ENCODE peak calls at places on chromosomes 7 and 10, in four cellular contexts. One of them, this sample, is unnamed.
A peak's percentile ranks its signal among the peaks of the same experiment; 100 is the strongest.

GRCh38 chr7:48421357-48421756 is 250.1 kb downstream of the ABCA13 start:
- DNase-seq in suprapubic skin: no peak
- DNase-seq in spleen: no peak
- DNase-seq in A549: no peak
- DNase-seq in this sample: no peak

GRCh38 chr7:127251458-127252379 is 1.0 kb downstream of the GRM8 start:
- DNase-seq in suprapubic skin: no peak
- DNase-seq in A549: peak; percentile 15
- DNase-seq in spleen: peak; percentile 70
- DNase-seq in this sample: no peak

GRCh38 chr7:70349819-70350218 is 751.5 kb downstream of the AUTS2 start:
- DNase-seq in A549: no peak
- DNase-seq in spleen: no peak
- DNase-seq in suprapubic skin: no peak
- DNase-seq in this sample: no peak

GRCh38 chr7:38292442-38292841 is 19.0 kb upstream of the TARP start:
- DNase-seq in suprapubic skin: no peak
- DNase-seq in spleen: no peak
- DNase-seq in A549: no peak
- DNase-seq in this sample: no peak

GRCh38 chr7:52079726-52080125 is 763.1 kb upstream of the COBL start:
- DNase-seq in A549: no peak
- DNase-seq in suprapubic skin: no peak
- DNase-seq in spleen: no peak
- DNase-seq in this sample: no peak

GRCh38 chr10:61835909-61836232 is 65.6 kb upstream of the ARID5B start:
- DNase-seq in suprapubic skin: no peak
- DNase-seq in A549: no peak
- DNase-seq in spleen: no peak
- DNase-seq in this sample: no peak

GRCh38 chr10:33927347-33927746 is 592.9 kb upstream of the NRP1 start:
- DNase-seq in spleen: no peak
- DNase-seq in A549: no peak
- DNase-seq in suprapubic skin: peak; percentile 59
- DNase-seq in this sample: peak; percentile 70

GRCh38 chr7:149819961-149820340 is 18.2 kb upstream of the ZNF862 start:
- DNase-seq in suprapubic skin: no peak
- DNase-seq in spleen: no peak
- DNase-seq in A549: no peak
- DNase-seq in this sample: no peak

GRCh38 chr7:134845461-134845860 is 66.0 kb downstream of the CALD1 start:
- DNase-seq in spleen: no peak
- DNase-seq in suprapubic skin: no peak
- DNase-seq in A549: peak; percentile 18
- DNase-seq in this sample: no peak

GRCh38 chr7:4641667-4642467 is 40.2 kb upstream of the FOXK1 start:
- DNase-seq in suprapubic skin: peak; percentile 96
- DNase-seq in A549: peak; percentile 73
- DNase-seq in spleen: peak; percentile 98
- DNase-seq in this sample: peak; percentile 94
- TF ChIP-seq CTCF in suprapubic skin: peak; percentile 63
- TF ChIP-seq CTCF in A549: peak; percentile 65
- TF ChIP-seq CTCF in spleen: peak; percentile 57
- TF ChIP-seq CTCF in this sample: no peak

DNA sequence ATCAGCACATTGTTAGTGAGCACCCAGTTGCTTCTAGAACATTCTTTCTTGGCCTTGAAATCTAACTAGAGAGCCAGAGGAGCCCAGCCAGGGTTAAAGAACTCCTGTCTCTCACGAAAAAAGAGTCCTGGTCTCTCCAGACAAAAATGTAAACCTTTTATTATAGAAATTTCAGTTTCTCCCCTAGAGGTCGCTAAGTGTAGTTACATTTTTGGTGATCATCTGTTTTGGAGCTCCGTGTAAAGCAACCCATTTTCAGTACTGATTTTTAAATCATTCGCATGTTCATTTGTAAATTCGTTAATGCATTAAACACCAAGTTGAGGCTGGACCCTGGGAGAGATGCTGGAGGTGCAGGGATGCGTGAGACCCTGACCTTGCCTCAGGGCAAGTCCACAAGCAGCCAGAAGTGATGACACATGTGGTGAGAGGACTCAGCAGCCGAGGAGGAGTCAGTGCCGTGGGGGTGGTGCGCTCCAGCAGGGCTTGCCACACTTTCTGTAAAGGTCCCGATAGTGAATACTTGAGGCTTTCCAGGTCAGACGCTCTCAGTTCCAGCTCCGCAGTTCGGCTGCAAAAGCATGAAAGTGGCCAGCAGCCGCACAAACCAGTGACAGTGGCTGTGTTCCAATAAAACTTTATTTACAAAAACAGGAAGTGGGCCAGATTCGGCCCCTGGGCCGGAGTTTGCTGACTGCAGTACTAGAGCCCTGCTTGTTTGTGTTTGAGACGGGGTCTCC is 578.6 kb upstream of the FOXK1 start:
- DNase-seq in suprapubic skin: no peak
- DNase-seq in A549: peak; percentile 59
- DNase-seq in spleen: peak; percentile 71
- DNase-seq in this sample: no peak
- TF ChIP-seq POLR2A in suprapubic skin: no peak
- TF ChIP-seq POLR2A in A549: no peak
- TF ChIP-seq POLR2A in spleen: no peak
- TF ChIP-seq POLR2A in this sample: no peak

GRCh38 chr7:128341733-128342132 is 2.0 kb downstream of the RBM28 start:
- DNase-seq in suprapubic skin: no peak
- DNase-seq in A549: no peak
- DNase-seq in spleen: no peak
- DNase-seq in this sample: no peak
- H3K4me3 ChIP-seq in suprapubic skin: no peak overlapping the region
- H3K4me3 ChIP-seq in A549: no peak overlapping the region
- H3K4me3 ChIP-seq in spleen: no peak overlapping the region
- H3K4me3 ChIP-seq in this sample: no peak overlapping the region

GRCh38 chr7:140004672-140005071 is 58.1 kb downstream of the PARP12 start:
- DNase-seq in spleen: peak; percentile 62
- DNase-seq in A549: no peak
- DNase-seq in suprapubic skin: no peak
- DNase-seq in this sample: no peak

GRCh38 chr7:140006600-140006999 is 56.2 kb downstream of the PARP12 start:
- DNase-seq in suprapubic skin: no peak
- DNase-seq in spleen: peak; percentile 23
- DNase-seq in A549: no peak
- DNase-seq in this sample: no peak

GRCh38 chr7:140005341-140005740 is 57.4 kb downstream of the PARP12 start:
- DNase-seq in A549: no peak
- DNase-seq in suprapubic skin: no peak
- DNase-seq in spleen: peak; percentile 18
- DNase-seq in this sample: no peak

GRCh38 chr7:140007051-140007690 is 55.6 kb downstream of the PARP12 start:
- DNase-seq in suprapubic skin: no peak
- DNase-seq in spleen: peak; percentile 44
- DNase-seq in A549: no peak
- DNase-seq in this sample: no peak

DNA sequence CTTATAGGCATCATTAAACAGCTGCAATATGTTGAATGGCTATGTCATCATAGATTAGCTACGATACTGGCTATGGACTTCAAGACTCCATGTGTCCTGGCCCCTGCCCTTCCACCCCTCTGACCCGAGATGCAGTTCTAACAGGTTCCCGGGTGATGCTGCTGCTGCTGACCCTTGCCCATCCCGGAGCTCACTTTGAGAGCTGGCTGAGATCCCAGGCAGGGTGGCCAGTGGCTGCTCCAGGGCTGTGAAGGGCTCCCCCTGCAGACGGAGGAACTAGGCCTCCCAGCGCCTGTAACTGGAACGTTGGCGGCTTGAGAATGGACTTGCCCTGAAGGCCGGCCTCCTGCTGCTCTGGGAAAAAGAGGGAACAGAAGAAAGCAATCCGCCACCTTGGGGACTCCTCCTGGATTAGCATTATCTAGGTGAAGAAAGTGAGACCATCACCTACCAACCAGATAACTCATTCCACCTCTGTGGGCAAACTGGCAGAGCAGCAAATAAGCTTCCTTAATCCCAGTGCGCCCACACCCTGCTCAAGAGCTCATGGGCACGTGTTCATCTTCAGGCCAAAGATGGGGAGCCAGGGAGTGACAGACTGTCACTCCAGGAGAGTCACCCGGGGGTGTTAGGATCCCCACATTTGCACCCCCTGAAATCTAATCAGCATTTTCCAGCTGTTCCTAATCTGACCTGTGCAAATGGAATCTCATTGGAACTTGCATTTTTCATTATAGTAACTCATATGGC is 56.8 kb downstream of the PARP12 start:
- DNase-seq in suprapubic skin: no peak
- DNase-seq in spleen: peak; percentile 54
- DNase-seq in A549: peak; percentile 79
- DNase-seq in this sample: no peak
- TF ChIP-seq CTCF in suprapubic skin: no peak
- TF ChIP-seq CTCF in spleen: no peak
- TF ChIP-seq CTCF in A549: peak; percentile 46
- TF ChIP-seq CTCF in this sample: no peak

GRCh38 chr10:9172276-9172675 is 1117.8 kb downstream of the GATA3 start:
- DNase-seq in spleen: no peak
- DNase-seq in A549: no peak
- DNase-seq in suprapubic skin: no peak
- DNase-seq in this sample: no peak
- TF ChIP-seq POLR2A in spleen: no peak
- TF ChIP-seq POLR2A in A549: no peak
- TF ChIP-seq POLR2A in suprapubic skin: no peak
- TF ChIP-seq POLR2A in this sample: no peak

DNA sequence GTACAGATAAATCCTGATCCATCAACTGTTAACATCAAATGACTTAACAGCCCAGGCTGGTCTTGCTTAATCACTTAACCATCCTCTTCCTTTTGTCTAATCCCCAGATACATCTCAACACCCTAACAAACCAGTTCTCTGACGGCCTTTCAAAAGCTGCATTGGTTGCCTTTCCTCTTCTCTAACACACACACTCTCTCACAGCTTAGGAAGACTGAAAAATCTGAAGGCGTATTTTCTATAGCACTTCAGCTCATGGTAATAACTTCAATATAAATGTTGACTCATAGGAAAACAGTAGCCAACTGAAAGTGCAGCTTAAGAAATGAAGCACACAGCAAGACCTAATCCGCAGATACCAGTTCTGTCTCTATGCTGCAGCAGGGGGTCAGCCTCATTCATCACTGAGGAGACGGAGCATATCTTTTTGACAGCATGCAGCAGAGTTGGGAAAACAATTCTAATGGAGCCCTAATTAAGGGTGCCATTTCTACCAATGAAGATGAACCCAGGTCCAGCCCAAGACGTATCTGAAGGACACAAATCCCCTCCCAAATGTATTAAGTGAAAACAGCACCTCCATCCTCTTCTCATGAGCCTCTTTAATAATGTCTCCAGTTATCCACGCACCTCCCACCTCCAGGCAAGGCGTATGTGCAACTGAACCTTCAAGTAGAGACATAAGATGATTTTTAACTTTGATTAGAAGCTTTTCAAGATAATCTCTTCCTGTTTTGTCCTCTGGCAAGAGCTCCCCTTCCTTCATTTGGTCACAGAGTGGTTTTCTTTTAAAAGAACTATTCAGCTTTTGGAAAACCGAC is 211.7 kb upstream of the NFE2L3 start:
- DNase-seq in A549: no peak
- DNase-seq in suprapubic skin: no peak
- DNase-seq in spleen: no peak
- DNase-seq in this sample: no peak
- H3K4me3 ChIP-seq in A549: no peak overlapping the region
- H3K4me3 ChIP-seq in suprapubic skin: peak overlapping the region; percentile 25
- H3K4me3 ChIP-seq in spleen: no peak overlapping the region
- H3K4me3 ChIP-seq in this sample: no peak overlapping the region

GRCh38 chr7:963236-964078 is 9.0 kb upstream of the ADAP1 start:
- DNase-seq in A549: no peak
- DNase-seq in suprapubic skin: peak; percentile 64
- DNase-seq in spleen: peak; percentile 76
- DNase-seq in this sample: peak; percentile 83
- TF ChIP-seq CTCF in A549: no peak
- TF ChIP-seq CTCF in suprapubic skin: no peak
- TF ChIP-seq CTCF in spleen: no peak
- TF ChIP-seq CTCF in this sample: no peak

DNA sequence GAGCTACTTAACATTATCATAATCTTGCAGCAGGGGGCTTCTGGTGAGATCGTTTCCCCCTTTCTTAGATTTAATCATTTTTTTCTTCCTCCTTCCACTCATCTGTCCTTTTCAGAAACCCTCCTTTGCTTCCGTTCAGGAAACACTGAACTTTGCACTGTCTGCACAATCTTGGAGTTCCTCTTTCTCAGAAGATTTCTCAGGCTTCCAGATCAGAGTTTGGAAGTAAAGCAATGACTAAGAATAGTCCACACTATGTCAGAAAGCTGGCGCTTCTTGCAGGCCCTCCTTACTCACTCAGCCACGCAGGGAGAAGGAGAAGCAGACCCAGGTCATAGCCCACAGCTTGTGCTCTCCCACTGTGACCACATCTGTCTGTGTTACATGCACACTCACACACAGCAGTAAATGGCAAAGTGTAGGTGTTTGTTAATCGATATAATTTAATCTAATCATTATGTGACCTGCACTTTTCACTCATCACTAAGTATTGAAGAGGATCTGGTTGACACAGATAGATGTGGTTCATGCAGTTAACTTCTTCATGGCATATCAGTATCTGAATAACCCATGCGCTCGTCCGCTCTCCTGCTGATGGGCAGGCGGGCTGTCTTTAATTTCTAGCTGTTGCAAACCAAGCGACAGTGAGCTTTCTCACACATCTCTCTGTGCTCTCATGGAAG is 30.2 kb downstream of the ALOX5 start:
- DNase-seq in suprapubic skin: no peak
- DNase-seq in spleen: peak; percentile 81
- DNase-seq in A549: no peak
- DNase-seq in this sample: no peak
- TF ChIP-seq POLR2A in suprapubic skin: no peak
- TF ChIP-seq POLR2A in spleen: no peak
- TF ChIP-seq POLR2A in A549: no peak
- TF ChIP-seq POLR2A in this sample: no peak

DNA sequence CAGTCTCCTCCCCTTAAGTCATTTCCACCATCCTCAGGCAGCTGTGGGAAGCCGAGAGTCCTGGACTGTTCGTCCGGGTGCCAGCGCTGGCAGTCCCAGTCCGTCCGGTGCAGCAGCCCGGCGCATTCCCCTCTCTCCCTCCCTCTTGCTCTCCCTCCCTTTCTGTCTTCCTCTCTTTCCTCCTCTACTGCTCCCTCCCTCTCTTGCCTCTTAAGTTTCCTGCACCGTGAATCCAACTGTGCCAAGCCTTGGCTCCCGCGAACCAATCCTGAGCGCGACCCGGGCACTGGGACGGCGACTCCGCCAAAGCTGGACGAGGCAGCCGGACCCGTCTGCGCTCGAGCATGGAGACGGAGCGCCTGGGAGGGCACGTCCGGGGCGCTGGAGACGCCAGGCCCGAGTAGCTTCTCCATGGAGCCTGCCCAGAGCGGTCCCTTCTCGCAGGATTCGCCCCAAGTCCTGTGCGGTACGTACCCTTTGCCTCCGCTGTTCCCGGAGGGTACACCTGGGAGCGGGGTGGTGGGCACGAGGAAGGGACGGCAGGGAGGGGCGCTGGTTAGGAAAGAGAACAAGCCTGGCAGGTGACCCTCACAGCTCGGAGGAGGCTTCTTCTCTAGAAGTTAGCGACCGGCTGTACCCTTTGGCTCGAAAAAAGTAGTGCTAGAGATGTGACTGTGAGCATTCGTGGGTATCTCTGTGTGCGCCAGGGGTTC is 1.0 kb downstream of the NXPH1 start:
- DNase-seq in suprapubic skin: no peak
- DNase-seq in spleen: peak; percentile 40
- DNase-seq in A549: no peak
- DNase-seq in this sample: no peak
- H3K4me3 ChIP-seq in suprapubic skin: no peak overlapping the region
- H3K4me3 ChIP-seq in spleen: no peak overlapping the region
- H3K4me3 ChIP-seq in A549: no peak overlapping the region
- H3K4me3 ChIP-seq in this sample: no peak overlapping the region